ENCODE peak calls at places on chromosomes 5 and 9, in five cellular contexts. One of them, this sample, is unnamed.

GRCh38 chr5:124583469-124584350 is 162.7 kb downstream of the ZNF608 start:
- DNase-seq in cerebellar nuclear complex: no peak
- DNase-seq in OCI-M1: peak; percentile 25
- DNase-seq in iris pigment epithelial cell: peak; percentile 94
- DNase-seq in mesendoderm: no peak
- DNase-seq in this sample: peak; percentile 16

GRCh38 chr5:138942861-138943260 is 67.7 kb upstream of the LRRTM2 start:
- DNase-seq in cerebellar nuclear complex: no peak
- DNase-seq in OCI-M1: no peak
- DNase-seq in iris pigment epithelial cell: no peak
- DNase-seq in mesendoderm: no peak
- DNase-seq in this sample: no peak

GRCh38 chr9:131678499-131679111 is 61.3 kb downstream of the RAPGEF1 start:
- DNase-seq in cerebellar nuclear complex: no peak
- DNase-seq in OCI-M1: peak; percentile 62
- DNase-seq in iris pigment epithelial cell: peak; percentile 95
- DNase-seq in mesendoderm: peak; percentile 68
- DNase-seq in this sample: peak; percentile 93

GRCh38 chr5:178320281-178320855 is 87.8 kb upstream of the PHYKPL start:
- DNase-seq in cerebellar nuclear complex: no peak
- DNase-seq in OCI-M1: no peak
- DNase-seq in iris pigment epithelial cell: no peak
- DNase-seq in mesendoderm: no peak
- DNase-seq in this sample: no peak

GRCh38 chr9:8552732-8553131 is 753.2 kb upstream of the DMAC1 start:
- DNase-seq in cerebellar nuclear complex: no peak
- DNase-seq in OCI-M1: no peak
- DNase-seq in iris pigment epithelial cell: no peak
- DNase-seq in mesendoderm: no peak
- DNase-seq in this sample: no peak

GRCh38 chr5:14105717-14106435 is 37.3 kb upstream of the TRIO start:
- DNase-seq in cerebellar nuclear complex: no peak
- DNase-seq in OCI-M1: no peak
- DNase-seq in iris pigment epithelial cell: peak; percentile 94
- DNase-seq in mesendoderm: peak; percentile 28
- DNase-seq in this sample: peak; percentile 91

GRCh38 chr5:82174128-82174918 is 103.8 kb downstream of the RPS23 start:
- DNase-seq in cerebellar nuclear complex: no peak
- DNase-seq in OCI-M1: peak; percentile 84
- DNase-seq in iris pigment epithelial cell: peak; percentile 64
- DNase-seq in mesendoderm: peak; percentile 85
- DNase-seq in this sample: no peak

GRCh38 chr5:152523964-152524363 is 118.9 kb upstream of the NMUR2 start:
- DNase-seq in cerebellar nuclear complex: no peak
- DNase-seq in OCI-M1: no peak
- DNase-seq in iris pigment epithelial cell: no peak
- DNase-seq in mesendoderm: no peak
- DNase-seq in this sample: no peak

GRCh38 chr9:130327070-130327780 is 61.7 kb downstream of the HMCN2 start:
- DNase-seq in cerebellar nuclear complex: no peak
- DNase-seq in OCI-M1: peak; percentile 43
- DNase-seq in iris pigment epithelial cell: no peak
- DNase-seq in mesendoderm: peak; percentile 61
- DNase-seq in this sample: no peak

GRCh38 chr5:103298557-103298956 is 40.0 kb downstream of the MACIR start:
- DNase-seq in cerebellar nuclear complex: no peak
- DNase-seq in OCI-M1: no peak
- DNase-seq in iris pigment epithelial cell: no peak
- DNase-seq in mesendoderm: no peak
- DNase-seq in this sample: no peak

GRCh38 chr5:171418982-171419662 is at the start of gene FGF18:
- DNase-seq in cerebellar nuclear complex: no peak
- DNase-seq in OCI-M1: peak; percentile 70
- DNase-seq in iris pigment epithelial cell: peak; percentile 80
- DNase-seq in mesendoderm: peak; percentile 93
- DNase-seq in this sample: peak; percentile 62

GRCh38 chr9:126057869-126058467 is 268.7 kb upstream of the MVB12B start:
- DNase-seq in cerebellar nuclear complex: no peak
- DNase-seq in OCI-M1: no peak
- DNase-seq in iris pigment epithelial cell: no peak
- DNase-seq in mesendoderm: no peak
- DNase-seq in this sample: no peak

GRCh38 chr9:89806371-89807100 is 201.7 kb downstream of the GADD45G start:
- DNase-seq in cerebellar nuclear complex: no peak
- DNase-seq in OCI-M1: no peak
- DNase-seq in iris pigment epithelial cell: peak; percentile 25
- DNase-seq in mesendoderm: no peak
- DNase-seq in this sample: no peak

GRCh38 chr5:37723147-37723961 is 116.5 kb downstream of the GDNF start:
- DNase-seq in cerebellar nuclear complex: no peak
- DNase-seq in OCI-M1: peak; percentile 45
- DNase-seq in iris pigment epithelial cell: peak; percentile 39
- DNase-seq in mesendoderm: peak; percentile 73
- DNase-seq in this sample: peak; percentile 14